ENCODE peak calls at places on chromosomes 2 and 18, in six cellular contexts. One of them, this sample, is unnamed.

GRCh38 chr2:240594511-240595380 is 8.2 kb downstream of the CAPN10 start:
- DNase-seq in mesenchymal stem cell: no peak
- DNase-seq in IMR-90: no peak
- DNase-seq in neuronal stem cell: no peak
- DNase-seq in mesendoderm: no peak
- DNase-seq in H1: no peak
- DNase-seq in this sample: no peak

GRCh38 chr18:8989855-8990254 is 112.6 kb upstream of the NDUFV2 start:
- DNase-seq in neuronal stem cell: no peak
- DNase-seq in H1: no peak
- DNase-seq in mesenchymal stem cell: no peak
- DNase-seq in mesendoderm: no peak
- DNase-seq in IMR-90: no peak
- DNase-seq in this sample: no peak

GRCh38 chr2:25165992-25166618 is 2.3 kb downstream of the POMC start:
- DNase-seq in mesendoderm: peak; percentile 76
- DNase-seq in mesenchymal stem cell: no peak
- DNase-seq in IMR-90: no peak
- DNase-seq in neuronal stem cell: no peak
- DNase-seq in H1: no peak
- DNase-seq in this sample: peak; percentile 79

GRCh38 chr18:31508781-31509180 is 10.8 kb downstream of the DSG2 start:
- DNase-seq in mesenchymal stem cell: no peak
- DNase-seq in IMR-90: no peak
- DNase-seq in H1: no peak
- DNase-seq in mesendoderm: no peak
- DNase-seq in neuronal stem cell: no peak
- DNase-seq in this sample: no peak

GRCh38 chr2:42933824-42934254 is 141.5 kb upstream of the HAAO start:
- DNase-seq in mesenchymal stem cell: no peak
- DNase-seq in IMR-90: no peak
- DNase-seq in neuronal stem cell: no peak
- DNase-seq in H1: no peak
- DNase-seq in mesendoderm: no peak
- DNase-seq in this sample: no peak

GRCh38 chr18:48541026-48541746 is 2.4 kb downstream of the CTIF start:
- DNase-seq in mesenchymal stem cell: peak; percentile 85
- DNase-seq in IMR-90: peak; percentile 75
- DNase-seq in neuronal stem cell: peak; percentile 65
- DNase-seq in H1: no peak
- DNase-seq in mesendoderm: peak; percentile 90
- DNase-seq in this sample: peak; percentile 66

GRCh38 chr2:27795868-27796277 is 24.4 kb downstream of the MRPL33 start:
- DNase-seq in IMR-90: no peak
- DNase-seq in neuronal stem cell: no peak
- DNase-seq in mesendoderm: no peak
- DNase-seq in H1: no peak
- DNase-seq in mesenchymal stem cell: peak; percentile 52
- DNase-seq in this sample: no peak

GRCh38 chr18:78768655-78769501 is 210.7 kb upstream of the SALL3 start:
- DNase-seq in mesenchymal stem cell: no peak
- DNase-seq in neuronal stem cell: no peak
- DNase-seq in mesendoderm: no peak
- DNase-seq in IMR-90: no peak
- DNase-seq in H1: no peak
- DNase-seq in this sample: no peak

GRCh38 chr2:118417417-118418125 is 329.3 kb downstream of the INSIG2 start:
- DNase-seq in mesenchymal stem cell: no peak
- DNase-seq in H1: no peak
- DNase-seq in neuronal stem cell: no peak
- DNase-seq in mesendoderm: no peak
- DNase-seq in IMR-90: peak; percentile 12
- DNase-seq in this sample: no peak

GRCh38 chr2:203432811-203433210 is 102.3 kb downstream of the RAPH1 start:
- DNase-seq in H1: no peak
- DNase-seq in IMR-90: no peak
- DNase-seq in mesenchymal stem cell: no peak
- DNase-seq in neuronal stem cell: no peak
- DNase-seq in mesendoderm: no peak
- DNase-seq in this sample: no peak
- H2BK15ac ChIP-seq in H1: no peak overlapping the region
- H2BK15ac ChIP-seq in IMR-90: no peak overlapping the region
- H2BK15ac ChIP-seq in mesenchymal stem cell: no peak overlapping the region
- H2BK15ac ChIP-seq in neuronal stem cell: no peak overlapping the region
- H2BK15ac ChIP-seq in mesendoderm: no peak overlapping the region
- H2BK15ac ChIP-seq in this sample: no peak overlapping the region

GRCh38 chr2:204480262-204480661 is 65.0 kb upstream of the PARD3B start:
- DNase-seq in H1: no peak
- DNase-seq in IMR-90: no peak
- DNase-seq in mesendoderm: no peak
- DNase-seq in mesenchymal stem cell: no peak
- DNase-seq in neuronal stem cell: no peak
- DNase-seq in this sample: no peak

GRCh38 chr2:204479557-204479956 is 65.7 kb upstream of the PARD3B start:
- DNase-seq in IMR-90: peak; percentile 84
- DNase-seq in mesendoderm: no peak
- DNase-seq in neuronal stem cell: no peak
- DNase-seq in mesenchymal stem cell: peak; percentile 51
- DNase-seq in H1: no peak
- DNase-seq in this sample: no peak

GRCh38 chr2:204486855-204487254 is 58.4 kb upstream of the PARD3B start:
- DNase-seq in H1: no peak
- DNase-seq in neuronal stem cell: no peak
- DNase-seq in mesendoderm: no peak
- DNase-seq in mesenchymal stem cell: no peak
- DNase-seq in IMR-90: peak; percentile 64
- DNase-seq in this sample: no peak

GRCh38 chr2:204487447-204488229 is 57.6 kb upstream of the PARD3B start:
- DNase-seq in mesendoderm: no peak
- DNase-seq in IMR-90: peak; percentile 93
- DNase-seq in H1: no peak
- DNase-seq in mesenchymal stem cell: no peak
- DNase-seq in neuronal stem cell: no peak
- DNase-seq in this sample: no peak

DNA sequence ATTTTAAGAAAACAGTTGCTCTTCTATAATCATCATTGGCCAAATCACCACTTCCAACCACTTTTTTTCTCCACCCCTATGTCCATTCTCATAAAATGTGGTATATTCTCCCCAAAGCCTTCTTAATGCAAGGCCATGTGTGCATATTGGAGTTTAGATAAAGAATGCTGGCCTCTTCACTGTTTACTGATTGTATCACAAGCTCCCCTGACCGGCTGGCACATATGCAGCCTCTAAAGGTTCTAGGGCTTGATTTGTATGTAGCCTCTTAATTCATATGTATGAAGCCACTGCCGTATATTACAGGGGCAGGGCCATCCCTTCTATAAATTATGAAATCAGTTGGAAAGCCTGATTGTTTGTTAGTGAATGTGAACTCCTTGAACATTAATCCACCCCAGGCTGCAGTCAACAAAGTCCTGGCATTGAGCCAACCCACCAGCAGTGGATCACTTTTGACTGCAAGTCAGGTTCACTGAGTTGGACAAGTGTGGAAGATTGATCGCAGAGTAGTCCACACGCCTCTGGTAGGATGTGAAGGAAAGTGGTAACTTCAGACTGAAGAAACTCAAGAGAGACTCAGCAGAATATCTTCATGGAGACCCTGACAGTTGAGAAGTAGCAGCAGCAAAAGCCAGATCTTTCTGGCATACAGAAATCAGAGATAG is 61.6 kb upstream of the PARD3B start:
- DNase-seq in mesendoderm: no peak
- DNase-seq in mesenchymal stem cell: peak; percentile 41
- DNase-seq in IMR-90: no peak
- DNase-seq in H1: no peak
- DNase-seq in neuronal stem cell: no peak
- DNase-seq in this sample: no peak
- H2BK15ac ChIP-seq in mesendoderm: no peak overlapping the region
- H2BK15ac ChIP-seq in mesenchymal stem cell: no peak overlapping the region
- H2BK15ac ChIP-seq in IMR-90: peak overlapping the region; percentile 19
- H2BK15ac ChIP-seq in H1: no peak overlapping the region
- H2BK15ac ChIP-seq in neuronal stem cell: no peak overlapping the region
- H2BK15ac ChIP-seq in this sample: no peak overlapping the region

GRCh38 chr2:99000708-99001107 is 64.7 kb upstream of the CRACDL start:
- DNase-seq in mesendoderm: no peak
- DNase-seq in neuronal stem cell: no peak
- DNase-seq in IMR-90: no peak
- DNase-seq in H1: no peak
- DNase-seq in mesenchymal stem cell: no peak
- DNase-seq in this sample: no peak
- H2BK15ac ChIP-seq in mesendoderm: no peak overlapping the region
- H2BK15ac ChIP-seq in neuronal stem cell: no peak overlapping the region
- H2BK15ac ChIP-seq in IMR-90: no peak overlapping the region
- H2BK15ac ChIP-seq in H1: no peak overlapping the region
- H2BK15ac ChIP-seq in mesenchymal stem cell: no peak overlapping the region
- H2BK15ac ChIP-seq in this sample: no peak overlapping the region

GRCh38 chr2:232073699-232074098 is 112.2 kb downstream of the DIS3L2 start:
- DNase-seq in IMR-90: no peak
- DNase-seq in H1: no peak
- DNase-seq in neuronal stem cell: no peak
- DNase-seq in mesenchymal stem cell: no peak
- DNase-seq in mesendoderm: no peak
- DNase-seq in this sample: no peak

GRCh38 chr2:232076736-232077135 is 115.2 kb downstream of the DIS3L2 start:
- DNase-seq in neuronal stem cell: no peak
- DNase-seq in H1: no peak
- DNase-seq in mesendoderm: peak; percentile 18
- DNase-seq in mesenchymal stem cell: no peak
- DNase-seq in IMR-90: peak; percentile 22
- DNase-seq in this sample: no peak

GRCh38 chr2:232075080-232075479 is 113.6 kb downstream of the DIS3L2 start:
- DNase-seq in neuronal stem cell: no peak
- DNase-seq in mesendoderm: no peak
- DNase-seq in mesenchymal stem cell: peak; percentile 10
- DNase-seq in IMR-90: peak; percentile 73
- DNase-seq in H1: no peak
- DNase-seq in this sample: no peak

GRCh38 chr2:232076272-232076671 is 114.8 kb downstream of the DIS3L2 start:
- DNase-seq in H1: no peak
- DNase-seq in mesenchymal stem cell: no peak
- DNase-seq in neuronal stem cell: no peak
- DNase-seq in mesendoderm: no peak
- DNase-seq in IMR-90: no peak
- DNase-seq in this sample: no peak

DNA sequence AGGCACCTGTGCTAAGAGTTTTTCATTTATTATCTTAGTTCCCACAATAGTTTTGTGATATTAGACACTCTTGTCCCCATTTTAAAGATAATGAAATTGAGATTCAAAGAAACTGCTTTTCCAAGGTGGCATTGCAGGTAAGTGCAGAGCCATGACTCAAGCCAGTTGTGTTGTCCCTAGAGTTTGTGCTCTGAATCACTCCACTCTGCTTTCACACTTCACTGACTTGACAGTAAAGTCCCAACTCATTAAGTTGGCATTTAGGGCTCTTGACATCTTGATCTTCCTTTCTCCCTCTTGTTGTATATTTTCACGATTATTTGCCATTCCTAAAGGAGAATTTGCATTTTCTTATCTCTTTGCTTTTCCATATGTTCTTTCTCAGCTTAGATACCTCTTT is 114.3 kb downstream of the DIS3L2 start:
- DNase-seq in mesenchymal stem cell: no peak
- DNase-seq in mesendoderm: no peak
- DNase-seq in neuronal stem cell: no peak
- DNase-seq in H1: no peak
- DNase-seq in IMR-90: no peak
- DNase-seq in this sample: no peak
- H2BK15ac ChIP-seq in mesenchymal stem cell: no peak overlapping the region
- H2BK15ac ChIP-seq in mesendoderm: no peak overlapping the region
- H2BK15ac ChIP-seq in neuronal stem cell: no peak overlapping the region
- H2BK15ac ChIP-seq in H1: no peak overlapping the region
- H2BK15ac ChIP-seq in IMR-90: no peak overlapping the region
- H2BK15ac ChIP-seq in this sample: no peak overlapping the region